ENCODE peak calls at places on chromosomes 7 and 10, in seven cellular contexts. B is left ventricle myocardium inferior; D is heart right ventricle; A is GM12878; L is CD8-positive, alpha-beta memory T cell; S is gastrocnemius medialis; K is tibial artery. O is an unnamed sample. For H3K9me3, the result is how much of the 10 kb centered on the place peaks cover.

GRCh38 chr7:94127026-94127425 is 122.9 kb upstream of the BET1 start:
- DNase-seq in B (no peak), D (no peak), A (no peak), L (no peak), S (no peak), K (no peak), O (no peak)

GRCh38 chr10:3749597-3750351 is 35.2 kb downstream of the KLF6 start:
- DNase-seq in B (peak), D (peak), A (no peak), L (no peak), S (peak), K (peak), O (no peak)

GRCh38 chr10:282294-283139 is 147.3 kb downstream of the ZMYND11 start:
- DNase-seq in B (no peak), D (no peak), A (no peak), L (no peak), S (no peak), K (no peak), O (no peak)

GRCh38 chr10:26292058-26292457 is 75.5 kb downstream of the GAD2 start:
- DNase-seq in B (no peak), D (no peak), A (no peak), L (no peak), S (no peak), K (no peak), O (no peak)

GRCh38 chr7:5827755-5828154 is 46.3 kb upstream of the RNF216 start:
- DNase-seq in B (no peak), D (no peak), A (no peak), L (peak), S (no peak), K (no peak), O (no peak)

GRCh38 chr7:116990056-116990455 is 36.8 kb downstream of the ST7 start:
- DNase-seq in B (no peak), D (no peak), A (no peak), L (no peak), S (no peak), K (no peak), O (no peak)

GRCh38 chr10:24552346-24553016 is 171.2 kb downstream of the ARHGAP21 start:
- DNase-seq in B (no peak), D (no peak), A (no peak), L (no peak), S (peak), K (no peak), O (peak)

GRCh38 chr10:126042354-126042753 is 146.0 kb downstream of the FANK1 start:
- DNase-seq in B (no peak), D (no peak), A (no peak), L (no peak), S (no peak), K (no peak), O (no peak)

GRCh38 chr7:191105-192034 is 1.0 kb upstream of the FAM20C start:
- DNase-seq in B (peak), D (peak), A (no peak), L (no peak), S (peak), K (peak), O (no peak)

GRCh38 chr10:89815049-89815853 is 113.9 kb downstream of the KIF20B start:
- DNase-seq in B (no peak), D (no peak), A (no peak), L (no peak), S (no peak), K (no peak), O (no peak)

GRCh38 chr7:50774299-50774698 is 8.4 kb downstream of the GRB10 start:
- DNase-seq in B (no peak), D (no peak), A (no peak), L (no peak), S (no peak), K (no peak), O (no peak)

GRCh38 chr7:123682690-123683089 is 27.0 kb downstream of the LMOD2 start:
- DNase-seq in B (no peak), D (no peak), A (no peak), L (no peak), S (no peak), K (no peak), O (no peak)

GRCh38 chr10:71270301-71270777 is 48.7 kb upstream of the SLC29A3 start:
- DNase-seq in B (no peak), D (peak), A (no peak), L (no peak), S (peak), K (no peak), O (no peak)

GRCh38 chr10:49500420-49500819 is 38.5 kb downstream of the ERCC6 start:
- DNase-seq in B (no peak), D (no peak), A (no peak), L (no peak), S (peak), K (no peak), O (no peak)

GRCh38 chr7:15130666-15131541 is 228.4 kb upstream of the DGKB start:
- DNase-seq in B (no peak), D (no peak), A (no peak), L (no peak), S (no peak), K (no peak), O (no peak)

GRCh38 chr10:98517672-98518071 is 70.9 kb upstream of the HPS1 start:
- DNase-seq in B (no peak), D (no peak), A (no peak), L (no peak), S (no peak), K (no peak), O (no peak)

GRCh38 chr10:97267671-97268070 is 24.8 kb downstream of the ARHGAP19 start:
- DNase-seq in B (no peak), D (no peak), A (no peak), L (no peak), S (no peak), K (no peak), O (no peak)
- H3K27ac ChIP-seq in B (peak), D (no peak), A (no peak), L (no peak), S (no peak), K (no peak), O (no peak)

GRCh38 chr7:105887569-105888199 is 11.3 kb upstream of the ATXN7L1 start:
- DNase-seq in B (no peak), D (no peak), A (no peak), L (no peak), S (peak), K (no peak), O (no peak)
- H3K9me3 ChIP-seq in B (under half), D (under half), A (under half), L (under half), S (under half), K (under half), O (under half)

GRCh38 chr10:101012525-101013364 is 13.1 kb downstream of the LZTS2 start:
- DNase-seq in B (peak), D (peak), A (peak), L (peak), S (peak), K (peak), O (peak)

GRCh38 chr10:101014230-101014884 is 14.7 kb downstream of the LZTS2 start:
- DNase-seq in B (peak), D (peak), A (no peak), L (peak), S (peak), K (peak), O (peak)

GRCh38 chr10:101013365-101013825 is 13.8 kb downstream of the LZTS2 start:
- DNase-seq in B (no peak), D (no peak), A (no peak), L (no peak), S (no peak), K (no peak), O (no peak)

GRCh38 chr10:101010329-101010728 is 10.7 kb downstream of the LZTS2 start:
- DNase-seq in B (no peak), D (no peak), A (no peak), L (no peak), S (no peak), K (no peak), O (no peak)

DNA sequence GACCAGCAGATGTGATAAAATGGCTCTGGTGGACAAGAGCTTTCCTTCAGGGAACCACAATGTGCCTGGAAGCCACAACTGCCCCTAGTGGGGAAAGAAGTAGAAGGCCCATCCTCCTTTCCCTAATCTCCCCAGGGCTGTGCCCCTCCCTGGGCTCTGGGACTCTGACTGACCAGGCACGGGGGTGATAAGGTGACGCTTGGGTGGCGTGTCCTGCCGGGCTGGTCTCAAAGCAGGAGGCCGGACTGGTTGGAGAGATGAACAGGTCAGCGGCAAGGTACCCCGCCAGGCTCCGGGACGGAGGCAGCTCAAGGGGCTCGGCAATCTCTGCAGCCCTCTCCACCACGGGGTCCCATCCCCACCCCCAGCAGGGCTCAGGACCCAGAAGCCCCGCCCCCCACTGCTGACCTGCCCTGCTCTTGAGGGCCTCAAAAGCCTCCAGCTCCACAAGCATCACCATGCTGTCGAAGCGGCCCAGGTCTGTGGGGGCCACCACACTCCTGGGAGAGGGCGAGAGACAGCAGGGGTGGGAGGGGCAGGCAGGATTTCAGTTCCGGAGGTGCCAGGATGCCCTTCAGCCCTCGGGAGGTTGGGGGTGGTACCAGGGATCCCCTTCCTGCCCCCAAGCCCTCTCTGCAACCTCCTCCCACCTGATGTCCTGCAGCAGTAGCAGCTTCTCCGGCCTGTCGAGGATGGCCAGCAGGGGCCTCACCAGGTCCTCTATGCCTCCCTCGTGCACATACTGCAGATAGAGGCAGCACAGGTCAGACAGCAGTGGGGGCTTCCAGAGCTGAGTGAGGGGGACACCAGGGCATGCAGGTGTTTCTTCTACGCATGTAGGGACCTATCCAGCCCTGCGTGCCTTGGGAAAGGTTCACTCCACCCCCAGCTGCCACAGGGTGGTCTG is 12.2 kb downstream of the LZTS2 start:
- DNase-seq in B (no peak), D (no peak), A (no peak), L (no peak), S (no peak), K (no peak), O (no peak)
- H3K27ac ChIP-seq in B (peak), D (peak), A (no peak), L (no peak), S (peak), K (peak), O (no peak)

DNA sequence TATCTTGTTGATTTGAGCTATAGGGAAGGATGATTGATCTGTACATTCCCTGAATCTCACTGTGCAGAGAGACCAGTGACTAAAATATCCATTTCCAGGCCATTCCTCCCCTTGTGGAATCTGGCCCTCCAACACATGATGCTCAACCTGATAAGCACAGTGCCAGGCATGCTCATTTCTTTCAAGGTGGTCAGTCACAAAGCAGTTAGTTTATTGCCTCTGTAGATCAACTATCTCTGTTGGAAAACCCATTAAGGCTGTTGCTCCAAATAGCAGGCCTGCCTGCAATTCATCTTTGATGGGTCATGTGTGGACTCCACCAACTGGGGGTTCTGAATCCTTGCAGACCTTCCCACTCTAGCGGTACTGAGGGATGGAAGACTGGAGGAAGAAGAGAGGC is 168.6 kb upstream of the FOXK1 start:
- DNase-seq in B (no peak), D (no peak), A (no peak), L (no peak), S (no peak), K (no peak), O (no peak)
- H3K9me3 ChIP-seq in B (under half), D (under half), A (under half), L (under half), S (under half), K (under half), O (under half)

GRCh38 chr7:27143950-27144798 is 693 bp upstream of the HOXA5 start:
- DNase-seq in B (no peak), D (no peak), A (no peak), L (no peak), S (no peak), K (no peak), O (no peak)

GRCh38 chr7:27143022-27143949 is at the start of gene HOXA5:
- DNase-seq in B (no peak), D (no peak), A (no peak), L (no peak), S (peak), K (peak), O (peak)

GRCh38 chr7:27145884-27146401 is 1.6 kb downstream of the HOXA6 start:
- DNase-seq in B (no peak), D (no peak), A (no peak), L (no peak), S (no peak), K (no peak), O (no peak)

GRCh38 chr7:27145167-27145883 is 1.8 kb upstream of the HOXA5 start:
- DNase-seq in B (no peak), D (no peak), A (no peak), L (no peak), S (no peak), K (peak), O (no peak)

DNA sequence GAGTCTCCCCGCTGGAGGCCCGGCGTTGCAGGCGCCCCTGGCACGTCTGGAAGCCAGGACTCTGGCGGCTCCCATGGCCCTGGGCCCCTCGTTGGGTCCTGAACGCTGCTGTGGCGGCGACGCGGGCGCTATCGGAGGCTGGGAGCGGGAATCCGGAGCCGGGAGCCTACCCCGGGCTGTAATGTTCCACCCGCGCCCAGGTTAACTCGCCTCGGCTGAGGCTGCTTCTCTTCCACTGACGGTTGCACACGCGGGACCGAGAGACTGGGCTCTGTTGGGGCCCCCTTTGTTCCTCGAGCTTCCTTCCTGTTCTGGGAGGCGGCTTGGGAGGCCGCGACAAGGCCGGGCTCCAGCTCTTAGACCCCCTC is 1.3 kb upstream of the HOXA5 start:
- DNase-seq in B (no peak), D (no peak), A (no peak), L (no peak), S (no peak), K (peak), O (no peak)
- H3K27ac ChIP-seq in B (no peak), D (no peak), A (no peak), L (no peak), S (peak), K (no peak), O (peak)

GRCh38 chr7:98571986-98572385 is 45.1 kb upstream of the NPTX2 start:
- DNase-seq in B (no peak), D (no peak), A (no peak), L (no peak), S (no peak), K (no peak), O (no peak)
- H3K9me3 ChIP-seq in B (under half), D (under half), A (under half), L (under half), S (under half), K (under half), O (under half)

GRCh38 chr10:133252223-133252552 is 14.5 kb downstream of the VENTX start:
- DNase-seq in B (no peak), D (no peak), A (no peak), L (no peak), S (no peak), K (no peak), O (no peak)

GRCh38 chr10:133255323-133255722 is 17.7 kb downstream of the VENTX start:
- DNase-seq in B (no peak), D (no peak), A (no peak), L (no peak), S (no peak), K (no peak), O (no peak)

GRCh38 chr10:133254421-133255120 is 16.9 kb downstream of the VENTX start:
- DNase-seq in B (no peak), D (no peak), A (no peak), L (no peak), S (no peak), K (no peak), O (no peak)

GRCh38 chr10:133251388-133252222 is 13.9 kb downstream of the VENTX start:
- DNase-seq in B (no peak), D (no peak), A (no peak), L (no peak), S (no peak), K (no peak), O (no peak)

DNA sequence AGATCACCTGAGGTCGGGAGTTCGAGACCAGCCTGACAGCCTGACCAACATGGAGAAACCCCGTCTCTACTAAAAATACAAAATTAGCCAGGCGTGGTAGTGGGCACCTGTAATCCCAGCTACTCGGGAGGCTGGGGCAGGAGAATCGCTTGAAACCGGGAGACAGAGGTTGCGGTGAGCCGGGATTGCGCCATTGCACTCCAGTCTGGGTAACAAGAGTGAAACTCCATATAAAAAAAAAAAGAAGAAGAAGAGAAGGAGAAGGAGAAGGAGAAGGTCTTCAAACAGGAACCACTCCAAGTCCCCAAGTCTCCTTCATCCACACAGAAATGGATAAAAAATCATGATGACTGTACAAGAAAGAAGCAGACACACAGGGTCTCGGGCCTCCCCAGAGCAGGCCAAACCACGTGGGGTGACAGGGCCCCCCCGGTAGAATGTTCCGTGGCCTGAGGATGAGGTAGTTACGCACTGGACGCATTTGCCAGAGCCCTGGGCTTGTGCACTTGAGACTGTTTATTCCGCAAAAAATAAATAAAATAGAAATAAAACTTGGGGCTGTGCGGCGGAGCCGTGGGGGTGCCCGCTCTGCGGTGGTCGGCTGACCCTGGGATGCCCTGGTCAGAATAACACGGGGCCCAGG is 15.8 kb downstream of the VENTX start:
- DNase-seq in B (no peak), D (no peak), A (no peak), L (no peak), S (no peak), K (no peak), O (no peak)
- H3K27ac ChIP-seq in B (no peak), D (no peak), A (no peak), L (no peak), S (no peak), K (no peak), O (no peak)

GRCh38 chr7:57414415-57414814 is 35.6 kb upstream of the ZNF716 start:
- DNase-seq in B (no peak), D (no peak), A (no peak), L (no peak), S (no peak), K (no peak), O (no peak)

GRCh38 chr7:57415326-57415725 is 34.7 kb upstream of the ZNF716 start:
- DNase-seq in B (no peak), D (no peak), A (no peak), L (no peak), S (no peak), K (no peak), O (no peak)

GRCh38 chr7:57416601-57417358 is 33.2 kb upstream of the ZNF716 start:
- DNase-seq in B (no peak), D (no peak), A (no peak), L (peak), S (no peak), K (no peak), O (no peak)

GRCh38 chr7:57414852-57415251 is 35.1 kb upstream of the ZNF716 start:
- DNase-seq in B (no peak), D (no peak), A (no peak), L (no peak), S (no peak), K (no peak), O (no peak)

GRCh38 chr7:57415730-57416129 is 34.2 kb upstream of the ZNF716 start:
- DNase-seq in B (no peak), D (no peak), A (no peak), L (no peak), S (no peak), K (no peak), O (no peak)
- H3K9me3 ChIP-seq in B (under half), D (under half), A (under half), L (under half), S (under half), K (under half), O (under half)

DNA sequence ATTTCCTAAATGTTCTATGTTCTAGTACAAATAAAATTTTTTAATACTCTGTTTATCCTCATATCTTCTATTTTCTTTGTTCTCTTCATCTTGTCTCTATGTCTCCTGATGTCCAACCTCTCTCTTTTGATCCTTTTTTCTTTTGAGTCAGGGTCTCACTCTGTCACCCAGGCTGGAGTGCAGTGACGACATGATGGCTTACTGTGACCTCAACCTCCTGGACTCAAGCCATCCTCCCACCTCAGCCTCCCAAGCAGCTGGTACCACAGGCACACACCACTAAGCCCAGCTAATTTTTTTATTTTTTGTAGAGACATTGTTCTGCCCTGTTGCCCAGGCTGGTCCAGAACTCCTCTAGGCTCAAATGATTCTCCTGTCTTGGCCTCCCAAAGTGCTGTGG is 56.8 kb upstream of the GLCCI1 start:
- DNase-seq in B (no peak), D (no peak), A (no peak), L (no peak), S (no peak), K (no peak), O (no peak)
- H3K27ac ChIP-seq in B (no peak), D (no peak), A (no peak), L (no peak), S (no peak), K (no peak), O (no peak)